ENCODE peak calls at places on chromosomes 3 and 15, in four cellular contexts. N is NCI-H510A; K is activated T-cell treated with anti-CD3 and anti-CD28 coated beads, Interleukin-2, amount 50 U/mL, for 72 hours; A is mucosa of descending colon. E is an unnamed sample.

GRCh38 chr3:33642806-33643205 is 75.2 kb downstream of the CLASP2 start:
- DNase-seq in K (no peak), A (no peak), N (no peak), E (no peak)

GRCh38 chr3:105829879-105830622 is 38.8 kb downstream of the CBLB start:
- DNase-seq in K (no peak), A (no peak), N (no peak), E (no peak)

GRCh38 chr3:185865277-185865676 is 40.4 kb upstream of the IGF2BP2 start:
- DNase-seq in A (no peak), N (no peak), K (no peak), E (no peak)

GRCh38 chr15:94844188-94844532 is 612.8 kb downstream of the MCTP2 start:
- DNase-seq in A (peak; percentile 19), K (no peak), N (no peak), E (no peak)

GRCh38 chr3:55185380-55185779 is 257.5 kb upstream of the LRTM1 start:
- DNase-seq in N (no peak), K (no peak), A (no peak), E (no peak)

GRCh38 chr3:187821616-187822317 is 76.5 kb upstream of the BCL6 start:
- DNase-seq in N (no peak), K (no peak), A (no peak), E (no peak)

GRCh38 chr3:169298247-169298992 is 365.1 kb downstream of the MECOM start:
- DNase-seq in K (no peak), A (peak; percentile 34), N (no peak), E (no peak)

GRCh38 chr3:69305011-69305410 is 80.9 kb downstream of the FRMD4B start:
- DNase-seq in A (no peak), N (no peak), K (no peak), E (no peak)

GRCh38 chr15:74414603-74415338 is 19.0 kb downstream of the SEMA7A start:
- DNase-seq in N (no peak), K (no peak), A (no peak), E (no peak)

GRCh38 chr3:154776549-154777230 is 303.4 kb upstream of the MME start:
- DNase-seq in A (no peak), K (no peak), N (no peak), E (no peak)

GRCh38 chr3:13114811-13115615 is 41.8 kb upstream of the IQSEC1 start:
- DNase-seq in K (no peak), A (no peak), N (no peak), E (no peak)

GRCh38 chr3:151905647-151906046 is 32.2 kb downstream of the SUCNR1 start:
- DNase-seq in A (no peak), K (no peak), N (no peak), E (no peak)

GRCh38 chr3:139906441-139906840 is 28.5 kb upstream of the CLSTN2 start:
- DNase-seq in N (no peak), K (no peak), A (no peak), E (no peak)

GRCh38 chr3:113070226-113071220 is 79.7 kb downstream of the GTPBP8 start:
- DNase-seq in A (no peak), N (no peak), K (no peak), E (no peak)